ENCODE peak calls at places on chromosomes 2 and 18, in five cellular contexts. S is HepG2; R is GM06990; O is CD8-positive, alpha-beta memory T cell; X is HAP-1. L is an unnamed sample.

GRCh38 chr2:239368906-239369584 is 31.8 kb downstream of the HDAC4 start:
- DNase-seq in S (no peak), R (peak), O (no peak), X (no peak), L (no peak)

GRCh38 chr18:74507927-74508326 is 11.8 kb downstream of the CNDP2 start:
- DNase-seq in S (no peak), R (no peak), O (no peak), X (no peak), L (no peak)

GRCh38 chr2:18119883-18120282 is 241.4 kb downstream of the KCNS3 start:
- DNase-seq in S (no peak), R (no peak), O (no peak), X (no peak), L (no peak)

GRCh38 chr2:109128048-109128465 is 948 bp upstream of the SH3RF3 start:
- DNase-seq in S (peak), R (peak), O (peak), X (peak), L (peak)

GRCh38 chr2:205834776-205835175 is 152.5 kb downstream of the NRP2 start:
- DNase-seq in S (no peak), R (no peak), O (no peak), X (no peak), L (no peak)

GRCh38 chr2:106552966-106553365 is 65.8 kb downstream of the CD8B2 start:
- DNase-seq in S (no peak), R (no peak), O (no peak), X (no peak), L (no peak)

GRCh38 chr2:217218269-217219140 is 358.6 kb upstream of the TNP1 start:
- DNase-seq in S (no peak), R (peak), O (no peak), X (no peak), L (no peak)

GRCh38 chr2:88811238-88811637 is 119.8 kb downstream of the RPIA start:
- DNase-seq in S (no peak), R (no peak), O (no peak), X (no peak), L (no peak)

GRCh38 chr2:55827855-55828254 is 95.7 kb downstream of the EFEMP1 start:
- DNase-seq in S (no peak), R (no peak), O (no peak), X (no peak), L (no peak)

GRCh38 chr18:77054288-77054605 is 78.3 kb downstream of the MBP start:
- DNase-seq in S (no peak), R (no peak), O (no peak), X (no peak), L (peak)

GRCh38 chr2:212649646-212650045 is 111.0 kb upstream of the ERBB4 start:
- DNase-seq in S (no peak), R (no peak), O (no peak), X (no peak), L (no peak)

GRCh38 chr2:68948695-68949094 is 4.0 kb downstream of the GKN2 start:
- DNase-seq in S (no peak), R (no peak), O (no peak), X (no peak), L (no peak)

GRCh38 chr2:30361751-30362394 is 85.2 kb upstream of the LCLAT1 start:
- DNase-seq in S (no peak), R (no peak), O (no peak), X (no peak), L (no peak)

GRCh38 chr2:237465515-237466227 is 21.4 kb upstream of the MLPH start:
- DNase-seq in S (no peak), R (no peak), O (no peak), X (no peak), L (no peak)

GRCh38 chr2:172556284-172557033 is 569 bp downstream of the PDK1 start:
- DNase-seq in S (peak), R (peak), O (peak), X (peak), L (peak)

GRCh38 chr2:172021074-172021931 is 21.6 kb downstream of the METAP1D start:
- DNase-seq in S (peak), R (no peak), O (no peak), X (peak), L (no peak)

GRCh38 chr2:11248-11941 is 34.9 kb downstream of the FAM110C start:
- DNase-seq in S (peak), R (peak), O (peak), X (peak), L (peak)

GRCh38 chr2:25029183-25029554 is 12.7 kb upstream of the EFR3B start:
- DNase-seq in S (no peak), R (no peak), O (no peak), X (no peak), L (peak)

GRCh38 chr2:25030702-25031101 is 11.2 kb upstream of the EFR3B start:
- DNase-seq in S (no peak), R (no peak), O (no peak), X (no peak), L (peak)

GRCh38 chr2:25034081-25034480 is 7.8 kb upstream of the EFR3B start:
- DNase-seq in S (no peak), R (no peak), O (no peak), X (no peak), L (peak)

GRCh38 chr2:25032901-25033300 is 9.0 kb upstream of the EFR3B start:
- DNase-seq in S (no peak), R (no peak), O (no peak), X (no peak), L (no peak)

DNA sequence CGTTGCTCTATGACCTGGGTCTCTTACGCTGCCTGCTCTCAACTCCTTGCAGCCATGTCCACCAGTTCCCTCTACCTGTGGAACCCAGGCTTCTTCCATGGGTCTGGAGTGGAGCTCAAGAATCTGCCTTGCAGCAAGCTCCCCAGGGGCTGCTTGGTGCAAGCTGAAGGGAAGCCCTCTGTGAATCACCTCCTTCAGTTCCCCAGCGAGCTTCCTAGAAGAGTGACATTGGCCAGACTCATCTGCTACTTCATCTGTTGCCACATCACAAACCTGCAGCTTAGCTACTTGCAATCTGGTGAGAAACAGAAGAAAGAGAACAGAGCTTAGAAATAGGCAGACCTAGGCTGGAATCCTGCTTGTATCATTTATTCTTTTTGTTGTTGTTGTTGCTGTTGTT is 9.8 kb upstream of the EFR3B start:
- DNase-seq in S (no peak), R (no peak), O (no peak), X (no peak), L (peak)
- H3K4me3 ChIP-seq in S (no peak), R (no peak), O (no peak), X (no peak), L (no peak)

GRCh38 chr18:47748093-47748796 is 182.2 kb downstream of the SMAD2 start:
- DNase-seq in S (no peak), R (no peak), O (no peak), X (no peak), L (no peak)
- H3K4me3 ChIP-seq in S (no peak), R (no peak), O (no peak), X (no peak), L (no peak)

GRCh38 chr2:58239243-58239642 is 1.9 kb downstream of the FANCL start:
- DNase-seq in S (no peak), R (no peak), O (no peak), X (no peak), L (no peak)

GRCh38 chr2:58235988-58236387 is 5.1 kb downstream of the FANCL start:
- DNase-seq in S (no peak), R (no peak), O (no peak), X (no peak), L (no peak)

GRCh38 chr2:58240938-58241755 is at the start of gene FANCL:
- DNase-seq in S (peak), R (peak), O (peak), X (peak), L (peak)

GRCh38 chr2:58237741-58238140 is 3.4 kb downstream of the FANCL start:
- DNase-seq in S (no peak), R (no peak), O (no peak), X (no peak), L (peak)

DNA sequence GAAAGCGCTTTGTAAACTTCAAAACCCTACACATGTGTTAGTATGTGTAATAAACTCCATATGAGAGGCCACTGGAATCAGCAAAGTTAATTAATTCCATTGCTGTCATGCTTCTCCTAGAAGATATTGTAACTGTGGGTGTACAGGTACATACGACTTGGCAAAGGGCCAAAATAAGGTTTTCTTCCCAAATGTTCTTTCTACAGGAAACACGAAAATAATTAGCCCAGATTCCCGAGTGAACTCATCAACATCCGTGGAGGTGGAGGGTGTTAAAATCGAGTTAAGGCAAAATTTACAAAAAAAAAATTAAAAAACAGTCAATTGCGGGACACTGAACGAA is 559 bp downstream of the FANCL start:
- DNase-seq in S (peak), R (no peak), O (no peak), X (no peak), L (no peak)
- H3K4me3 ChIP-seq in S (peak), R (peak), O (peak), X (peak), L (peak)

GRCh38 chr2:6970551-6970950 is 53.3 kb downstream of the RNF144A start:
- DNase-seq in S (no peak), R (no peak), O (no peak), X (no peak), L (no peak)

GRCh38 chr2:6966541-6966940 is 49.3 kb downstream of the RNF144A start:
- DNase-seq in S (no peak), R (no peak), O (no peak), X (no peak), L (no peak)

GRCh38 chr2:6965071-6965795 is 48.0 kb downstream of the RNF144A start:
- DNase-seq in S (no peak), R (no peak), O (no peak), X (no peak), L (no peak)

GRCh38 chr2:6968319-6969100 is 51.3 kb downstream of the RNF144A start:
- DNase-seq in S (peak), R (no peak), O (no peak), X (no peak), L (no peak)

GRCh38 chr2:6967301-6967700 is 50.1 kb downstream of the RNF144A start:
- DNase-seq in S (no peak), R (no peak), O (no peak), X (no peak), L (no peak)
- H3K4me3 ChIP-seq in S (no peak), R (no peak), O (no peak), X (no peak), L (no peak)

GRCh38 chr2:47657886-47658577 is 124.9 kb upstream of the MSH6 start:
- DNase-seq in S (no peak), R (no peak), O (no peak), X (no peak), L (peak)
- H3K4me3 ChIP-seq in S (no peak), R (no peak), O (no peak), X (no peak), L (peak)

GRCh38 chr2:136383161-136383560 is 265.2 kb upstream of the CXCR4 start:
- DNase-seq in S (no peak), R (no peak), O (no peak), X (no peak), L (no peak)
- H3K4me3 ChIP-seq in S (no peak), R (no peak), O (no peak), X (no peak), L (no peak)

GRCh38 chr2:197292614-197293013 is 18.0 kb downstream of the ANKRD44 start:
- DNase-seq in S (no peak), R (no peak), O (no peak), X (no peak), L (no peak)
- H3K4me3 ChIP-seq in S (no peak), R (no peak), O (peak), X (no peak), L (no peak)

DNA sequence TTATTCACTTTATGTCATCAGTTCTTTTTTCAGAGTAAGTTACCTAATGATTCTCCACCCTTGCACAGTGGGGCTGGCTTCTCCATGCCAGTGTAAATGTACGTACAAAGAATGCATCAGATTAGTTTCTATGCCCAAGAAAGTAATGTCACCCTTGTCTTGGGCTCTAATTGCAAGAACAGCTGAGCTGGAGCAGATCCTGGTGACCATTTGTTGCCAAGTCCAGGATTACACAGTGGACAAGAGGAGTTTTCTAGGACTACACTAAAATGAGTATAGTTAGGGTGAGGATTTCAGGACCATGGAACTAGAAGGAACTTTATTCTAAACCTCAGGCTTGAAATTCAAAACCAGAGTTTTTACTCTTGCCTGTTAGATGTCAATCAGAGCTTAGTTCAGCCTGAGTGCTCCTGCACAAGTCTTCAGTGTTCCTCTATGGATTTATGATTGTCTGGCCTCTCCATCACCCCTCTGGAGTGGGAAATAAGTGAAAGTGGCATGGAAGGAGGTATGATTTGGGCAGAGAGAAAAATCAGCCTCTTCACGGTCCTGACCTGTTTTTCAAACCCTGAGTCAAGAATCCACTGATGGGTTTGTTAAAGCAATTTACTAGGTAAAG is 29.8 kb downstream of the PCBP1 start:
- DNase-seq in S (no peak), R (no peak), O (no peak), X (no peak), L (peak)
- H3K4me3 ChIP-seq in S (no peak), R (no peak), O (no peak), X (no peak), L (no peak)

GRCh38 chr2:134253117-134253704 is 661 bp upstream of the MGAT5 start:
- DNase-seq in S (no peak), R (peak), O (no peak), X (no peak), L (no peak)

GRCh38 chr2:134248913-134249312 is 5.0 kb upstream of the MGAT5 start:
- DNase-seq in S (no peak), R (no peak), O (no peak), X (no peak), L (no peak)

GRCh38 chr2:134252092-134252775 is 1.6 kb upstream of the MGAT5 start:
- DNase-seq in S (no peak), R (no peak), O (no peak), X (no peak), L (no peak)

GRCh38 chr2:134249755-134250154 is 4.1 kb upstream of the MGAT5 start:
- DNase-seq in S (no peak), R (no peak), O (no peak), X (no peak), L (no peak)

DNA sequence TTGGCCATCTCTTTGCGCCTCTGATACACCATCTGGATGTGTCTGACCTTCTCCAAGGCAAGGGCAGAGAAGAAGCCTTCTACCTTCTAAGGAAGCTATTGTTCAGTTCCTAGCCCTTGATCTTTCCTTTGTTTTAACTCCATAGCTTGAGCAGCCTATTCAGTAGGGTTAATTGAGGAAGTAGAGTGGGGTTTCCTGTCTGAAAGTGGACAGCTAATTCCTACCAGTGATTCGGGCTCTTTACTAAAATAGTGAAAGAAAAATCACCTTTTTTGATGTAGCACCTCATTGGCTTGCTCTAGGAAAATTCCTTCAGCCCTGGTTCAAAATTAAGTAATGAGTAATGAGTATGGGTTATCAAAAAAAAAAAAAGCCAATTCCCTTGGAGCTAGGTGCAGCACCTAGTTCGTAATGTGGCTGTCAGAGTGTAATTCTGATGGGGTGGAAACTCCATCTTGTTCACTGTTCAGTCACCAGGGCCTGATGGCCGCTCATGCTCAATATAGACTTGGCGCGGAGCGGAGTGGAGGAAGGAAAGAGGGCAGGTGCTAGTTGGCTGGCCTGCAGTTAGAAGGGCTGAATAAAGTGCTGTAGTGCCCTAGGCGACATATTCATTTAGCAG is 2.9 kb upstream of the MGAT5 start:
- DNase-seq in S (no peak), R (no peak), O (no peak), X (no peak), L (peak)
- H3K4me3 ChIP-seq in S (no peak), R (no peak), O (no peak), X (no peak), L (no peak)

L was measured in Karpas-422.